ENCODE peak calls at places on chromosomes 11 and 22, in nine cellular contexts. Z, U, Y, J, O, M, W, N and C are unnamed samples.

GRCh38 chr11:57712256-57713150 is at the start of gene TMX2:
- DNase-seq in Z (peak; percentile 73), U (peak; percentile 98), Y (peak; percentile 98), J (peak; percentile 93), O (peak; percentile 96), M (peak; percentile 97), W (peak; percentile 99), N (peak; percentile 84), C (peak; percentile 93)

GRCh38 chr11:43327987-43328386 is 16.2 kb downstream of the API5 start:
- DNase-seq in Z (peak; percentile 44), U (no peak), Y (no peak), J (no peak), O (peak; percentile 66), M (peak; percentile 26), W (peak; percentile 47), N (no peak), C (no peak)

GRCh38 chr11:128928400-128928799 is 14.3 kb downstream of the TP53AIP1 start:
- DNase-seq in Z (no peak), U (no peak), Y (no peak), J (peak; percentile 64), O (no peak), M (no peak), W (no peak), N (no peak), C (peak; percentile 78)

GRCh38 chr22:43435851-43436535 is 24.2 kb downstream of the MPPED1 start:
- DNase-seq in Z (no peak), U (no peak), Y (no peak), J (no peak), O (no peak), M (no peak), W (peak; percentile 47), N (no peak), C (no peak)

GRCh38 chr22:40541300-40541699 is 95.2 kb downstream of the MRTFA start:
- DNase-seq in Z (no peak), U (no peak), Y (no peak), J (peak; percentile 44), O (no peak), M (no peak), W (no peak), N (no peak), C (no peak)

GRCh38 chr11:16299390-16299789 is 57.0 kb downstream of the SOX6 start:
- DNase-seq in Z (no peak), U (no peak), Y (no peak), J (no peak), O (no peak), M (no peak), W (no peak), N (no peak), C (no peak)

GRCh38 chr22:29697853-29698598 is 21.8 kb upstream of the CABP7 start:
- DNase-seq in Z (no peak), U (no peak), Y (no peak), J (no peak), O (no peak), M (no peak), W (no peak), N (no peak), C (no peak)

GRCh38 chr22:49632199-49633009 is 195.3 kb downstream of the BRD1 start:
- DNase-seq in Z (no peak), U (no peak), Y (peak; percentile 63), J (peak; percentile 64), O (peak; percentile 54), M (peak; percentile 43), W (peak; percentile 21), N (peak; percentile 83), C (peak; percentile 80)

GRCh38 chr11:118791961-118792578 is 1.1 kb upstream of the DDX6 start:
- DNase-seq in Z (no peak), U (no peak), Y (peak; percentile 46), J (peak; percentile 58), O (no peak), M (no peak), W (no peak), N (peak; percentile 28), C (peak; percentile 51)

GRCh38 chr11:126403039-126403438 is 47.6 kb downstream of the ST3GAL4 start:
- DNase-seq in Z (no peak), U (no peak), Y (peak; percentile 87), J (no peak), O (peak; percentile 43), M (peak; percentile 91), W (no peak), N (no peak), C (no peak)

GRCh38 chr11:132030896-132031295 is 660.5 kb downstream of the NTM start:
- DNase-seq in Z (no peak), U (no peak), Y (no peak), J (no peak), O (no peak), M (no peak), W (no peak), N (no peak), C (no peak)

GRCh38 chr22:26589367-26589844 is 526 bp downstream of the TPST2 start:
- DNase-seq in Z (peak; percentile 17), U (no peak), Y (peak; percentile 55), J (peak; percentile 45), O (peak; percentile 36), M (no peak), W (no peak), N (peak; percentile 38), C (peak; percentile 30)

GRCh38 chr11:27119396-27119795 is 78.8 kb downstream of the BBOX1 start:
- DNase-seq in Z (no peak), U (no peak), Y (no peak), J (no peak), O (no peak), M (no peak), W (no peak), N (no peak), C (no peak)

GRCh38 chr11:114296190-114296978 is at the start of gene NNMT:
- DNase-seq in Z (no peak), U (no peak), Y (no peak), J (no peak), O (peak; percentile 66), M (no peak), W (peak; percentile 97), N (no peak), C (no peak)

GRCh38 chr11:15579287-15580001 is 464.7 kb downstream of the INSC start:
- DNase-seq in Z (no peak), U (no peak), Y (no peak), J (no peak), O (no peak), M (no peak), W (no peak), N (no peak), C (no peak)

GRCh38 chr22:49209452-49210195 is 618.0 kb downstream of the BRD1 start:
- DNase-seq in Z (no peak), U (no peak), Y (no peak), J (no peak), O (no peak), M (no peak), W (no peak), N (no peak), C (no peak)